ENCODE peak calls at places on chromosomes 7 and 10, in ten cellular contexts. C is dorsolateral prefrontal cortex, Q is epithelial cell of esophagus, L is adrenal gland, I is lower lobe of right lung, P is breast epithelium, O is suprapubic skin, N is uterus, G is Panc1, F is PC-9. A is an unnamed sample.

GRCh38 chr7:18958627-18959026 is 158.8 kb downstream of the TWIST1 start:
- DNase-seq in C (no peak), Q (peak), L (no peak), I (no peak), P (no peak), O (no peak), N (no peak), G (no peak), F (no peak), A (peak)

GRCh38 chr10:4130685-4131084 is 345.7 kb upstream of the KLF6 start:
- DNase-seq in C (no peak), Q (no peak), L (no peak), I (no peak), P (no peak), O (no peak), N (no peak), G (no peak), F (no peak), A (no peak)

GRCh38 chr10:103781329-103782061 is 73.9 kb downstream of the SH3PXD2A start:
- DNase-seq in C (no peak), Q (peak), L (no peak), I (no peak), P (no peak), O (no peak), N (no peak), G (peak), F (peak), A (peak)

GRCh38 chr10:70879244-70879643 is 9.1 kb downstream of the PCBD1 start:
- DNase-seq in C (no peak), Q (no peak), L (no peak), I (no peak), P (no peak), O (no peak), N (no peak), G (no peak), F (no peak), A (no peak)

GRCh38 chr10:118042827-118043242 is 3.9 kb downstream of the RAB11FIP2 start:
- DNase-seq in C (no peak), Q (no peak), L (no peak), I (no peak), P (no peak), O (no peak), N (no peak), G (no peak), F (no peak), A (no peak)

GRCh38 chr7:30683839-30684238 is 1.6 kb upstream of the CRHR2 start:
- DNase-seq in C (no peak), Q (no peak), L (no peak), I (no peak), P (no peak), O (no peak), N (no peak), G (no peak), F (no peak), A (no peak)

GRCh38 chr7:16933296-16934248 is 51.8 kb upstream of the AGR3 start:
- DNase-seq in C (no peak), Q (no peak), L (no peak), I (peak), P (no peak), O (no peak), N (no peak), G (no peak), F (no peak), A (no peak)

GRCh38 chr7:107874605-107875446 is 16.2 kb upstream of the DLD start:
- DNase-seq in C (peak), Q (peak), L (peak), I (no peak), P (no peak), O (no peak), N (no peak), G (peak), F (no peak), A (no peak)

GRCh38 chr10:59176241-59177030 is at the start of gene PHYHIPL:
- DNase-seq in C (peak), Q (peak), L (peak), I (peak), P (no peak), O (no peak), N (no peak), G (no peak), F (no peak), A (no peak)

GRCh38 chr7:156174428-156174827 is 362.2 kb upstream of the SHH start:
- DNase-seq in C (no peak), Q (no peak), L (peak), I (no peak), P (no peak), O (no peak), N (no peak), G (no peak), F (no peak), A (no peak)

GRCh38 chr7:34080513-34080912 is 175.2 kb downstream of the BMPER start:
- DNase-seq in C (no peak), Q (no peak), L (no peak), I (no peak), P (no peak), O (no peak), N (no peak), G (no peak), F (no peak), A (no peak)

GRCh38 chr10:73879296-73880173 is 5.2 kb upstream of the CAMK2G start:
- DNase-seq in C (peak), Q (peak), L (peak), I (peak), P (peak), O (peak), N (peak), G (peak), F (peak), A (no peak)

GRCh38 chr10:88125766-88126165 is 262.3 kb downstream of the PTEN start:
- DNase-seq in C (no peak), Q (no peak), L (no peak), I (no peak), P (no peak), O (no peak), N (no peak), G (no peak), F (no peak), A (no peak)

GRCh38 chr10:71748671-71749191 is 24.6 kb downstream of the VSIR start:
- DNase-seq in C (peak), Q (no peak), L (peak), I (peak), P (no peak), O (no peak), N (peak), G (no peak), F (no peak), A (no peak)

DNA sequence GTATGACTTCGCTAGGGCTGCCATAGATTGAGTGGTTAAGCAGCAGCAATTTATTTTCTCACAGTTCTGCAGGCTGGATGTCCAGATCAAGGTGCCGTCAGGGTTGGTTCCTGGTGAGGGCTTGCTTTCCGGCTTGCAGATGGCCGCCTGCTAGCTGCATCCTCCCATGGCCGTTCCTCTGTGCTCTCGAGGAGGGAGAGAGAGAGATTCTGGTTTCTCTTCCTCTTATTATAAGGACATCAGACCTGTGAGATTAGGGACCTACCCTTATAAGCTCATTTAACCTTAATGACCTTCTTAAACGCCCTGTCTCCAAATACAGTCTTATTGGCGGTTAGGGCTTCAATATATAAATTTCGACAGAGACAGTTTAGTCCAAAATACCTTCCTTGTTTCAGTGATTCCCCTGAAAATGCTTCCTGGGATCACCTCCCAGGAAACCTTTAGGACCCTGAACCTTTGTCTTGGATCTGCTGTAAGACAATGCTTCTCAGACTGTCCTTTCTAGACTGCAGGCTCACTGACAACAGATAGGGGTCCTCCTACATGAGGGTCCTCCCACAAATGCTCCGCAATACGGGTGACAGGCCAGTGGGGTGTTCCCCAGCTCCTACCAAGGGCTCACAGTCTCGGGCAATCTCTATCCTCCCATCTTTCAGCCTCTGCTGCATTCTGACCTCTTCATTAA is 82.5 kb upstream of the BAIAP2L1 start:
- DNase-seq in C (no peak), Q (no peak), L (no peak), I (no peak), P (no peak), O (no peak), N (no peak), G (no peak), F (no peak), A (no peak)
- TF ChIP-seq CTCF in C (no peak), Q (no peak), L (no peak), I (no peak), P (no peak), O (no peak), N (no peak), G (no peak), F (no peak), A (no peak)

GRCh38 chr10:114399576-114399975 is 4.7 kb downstream of the AFAP1L2 start:
- DNase-seq in C (no peak), Q (no peak), L (no peak), I (no peak), P (no peak), O (no peak), N (no peak), G (no peak), F (no peak), A (no peak)
- H3K4me3 ChIP-seq in C (no peak), Q (no peak), L (no peak), I (no peak), P (peak), O (no peak), N (no peak), G (no peak), F (no peak), A (no peak)

GRCh38 chr7:13117103-13117502 is 429.7 kb downstream of the ARL4A start:
- DNase-seq in C (no peak), Q (peak), L (no peak), I (no peak), P (no peak), O (no peak), N (no peak), G (no peak), F (no peak), A (no peak)
- TF ChIP-seq CTCF in C (no peak), Q (peak), L (peak), I (no peak), P (no peak), O (peak), N (no peak), G (peak), F (peak), A (no peak)

GRCh38 chr7:120402368-120402767 is 129.4 kb downstream of the KCND2 start:
- DNase-seq in C (no peak), Q (peak), L (no peak), I (no peak), P (no peak), O (no peak), N (no peak), G (no peak), F (peak), A (no peak)
- H3K4me3 ChIP-seq in C (no peak), Q (no peak), L (no peak), I (no peak), P (no peak), O (no peak), N (no peak), G (no peak), F (no peak), A (no peak)

DNA sequence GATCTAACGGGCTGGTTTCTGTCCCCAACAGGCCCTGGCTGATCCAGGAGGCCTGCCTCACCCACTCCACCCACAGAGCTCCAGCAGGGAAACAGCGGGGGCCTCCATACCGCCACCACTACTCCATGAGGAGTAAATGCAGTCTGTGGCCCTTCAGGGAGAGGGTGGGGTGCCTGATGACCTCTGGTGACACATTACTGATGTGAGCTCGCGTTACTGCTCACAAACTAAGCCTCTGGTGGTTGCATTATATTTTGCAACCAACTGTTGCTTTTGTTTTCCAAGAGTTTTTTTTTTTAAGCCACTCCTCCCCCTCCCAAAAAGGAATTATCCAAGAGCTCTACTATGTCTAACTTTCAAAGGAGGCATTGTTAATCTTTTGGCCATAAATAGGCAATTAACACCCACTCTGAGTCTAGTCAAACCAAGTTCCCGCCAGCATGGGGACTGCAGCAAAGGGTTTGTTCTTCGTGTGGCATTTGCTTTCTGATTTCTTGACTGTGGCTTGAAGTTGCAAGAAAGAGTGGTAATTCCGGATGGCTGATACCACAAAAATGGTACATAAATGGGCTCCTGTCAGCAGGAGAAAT is 72.6 kb downstream of the FAM53B start:
- DNase-seq in C (peak), Q (peak), L (no peak), I (peak), P (no peak), O (peak), N (no peak), G (no peak), F (peak), A (no peak)
- TF ChIP-seq CTCF in C (no peak), Q (peak), L (peak), I (peak), P (no peak), O (peak), N (no peak), G (no peak), F (peak), A (no peak)

DNA sequence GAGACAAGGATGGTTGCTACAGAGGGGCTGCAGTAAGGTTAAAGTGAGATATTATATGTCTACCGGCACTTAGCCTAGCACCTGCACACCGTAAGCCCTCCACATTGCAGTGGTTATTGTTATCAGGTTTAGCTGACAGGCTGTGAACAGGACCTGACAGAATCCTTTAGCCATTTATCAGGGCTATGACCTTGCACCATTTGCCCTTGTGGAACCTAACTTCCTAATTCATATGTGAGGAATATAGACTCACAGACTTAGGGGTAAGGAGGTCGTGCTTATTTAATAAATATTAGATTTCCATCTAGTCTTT is 10.1 kb downstream of the NCOA4 start:
- DNase-seq in C (no peak), Q (no peak), L (no peak), I (no peak), P (no peak), O (no peak), N (no peak), G (no peak), F (no peak), A (no peak)
- H3K4me3 ChIP-seq in C (no peak), Q (no peak), L (no peak), I (peak), P (no peak), O (peak), N (no peak), G (no peak), F (peak), A (no peak)

DNA sequence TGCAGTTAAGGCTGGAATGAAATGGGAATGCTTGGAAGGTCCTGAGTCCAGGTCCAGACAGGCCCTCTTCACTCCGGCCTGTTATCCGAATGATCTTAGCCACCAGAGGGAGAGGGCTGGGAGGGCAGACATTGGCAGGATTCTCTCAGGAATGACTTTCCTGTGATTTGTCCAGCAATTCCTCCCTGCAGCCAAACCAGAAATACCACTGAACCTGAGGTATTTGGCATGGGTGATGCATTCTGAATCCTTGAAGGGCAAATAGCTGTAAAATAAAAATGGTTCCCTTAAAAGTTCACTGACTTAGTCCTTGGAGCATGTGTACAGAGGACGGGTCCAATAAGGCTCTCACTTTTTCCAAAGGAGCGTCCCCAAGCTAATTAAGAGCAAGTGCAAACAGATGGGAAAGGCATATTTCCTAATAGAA is 77.5 kb upstream of the HABP2 start:
- DNase-seq in C (no peak), Q (peak), L (no peak), I (no peak), P (no peak), O (no peak), N (no peak), G (no peak), F (peak), A (peak)
- TF ChIP-seq CTCF in C (no peak), Q (peak), L (no peak), I (no peak), P (no peak), O (no peak), N (no peak), G (no peak), F (no peak), A (peak)

A was measured in AG04449.